ENCODE peak calls at places on chromosomes 1 and 21, in seven cellular contexts. D is GM03348, Z is HTR-8/SVneo, G is T-helper 9 cell, C is nucleus accumbens, I is ACHN, X is NCI-H1092 treated with DMSO at 0.1 percent for 48 hours. O is an unnamed sample.
A peak's percentile ranks its signal among the peaks of the same experiment; 100 is the strongest.

GRCh38 chr1:29502225-29502755 is 266.0 kb downstream of the PTPRU start:
- DNase-seq in D (no peak), Z (no peak), G (no peak), C (no peak), I (no peak), X (no peak), O (no peak)

GRCh38 chr1:236209185-236209584 is 66.8 kb downstream of the GPR137B start:
- DNase-seq in D (no peak), Z (no peak), G (no peak), C (no peak), I (no peak), X (no peak), O (no peak)

GRCh38 chr1:90763506-90763905 is 46.4 kb upstream of the BARHL2 start:
- DNase-seq in D (no peak), Z (no peak), G (no peak), C (no peak), I (no peak), X (no peak), O (no peak)

GRCh38 chr21:36504067-36505058 is 24.4 kb upstream of the CLDN14 start:
- DNase-seq in D (peak; percentile 53), Z (peak; percentile 35), G (peak; percentile 16), C (no peak), I (peak; percentile 32), X (peak; percentile 52), O (peak; percentile 53)

GRCh38 chr1:198681247-198681646 is 42.4 kb downstream of the PTPRC start:
- DNase-seq in D (no peak), Z (no peak), G (no peak), C (no peak), I (no peak), X (no peak), O (no peak)

GRCh38 chr21:36684957-36685714 is 13.8 kb upstream of the SIM2 start:
- DNase-seq in D (no peak), Z (no peak), G (no peak), C (no peak), I (no peak), X (peak; percentile 52), O (no peak)

GRCh38 chr1:226666714-226667113 is 72.4 kb downstream of the ITPKB start:
- DNase-seq in D (no peak), Z (no peak), G (no peak), C (no peak), I (no peak), X (no peak), O (no peak)

GRCh38 chr1:48693674-48694347 is 82.9 kb downstream of the BEND5 start:
- DNase-seq in D (no peak), Z (no peak), G (no peak), C (no peak), I (no peak), X (peak; percentile 56), O (no peak)

GRCh38 chr1:7456683-7457082 is 314.4 kb upstream of the VAMP3 start:
- DNase-seq in D (no peak), Z (no peak), G (no peak), C (no peak), I (no peak), X (no peak), O (no peak)

GRCh38 chr1:77446841-77447555 is 165.2 kb downstream of the AK5 start:
- DNase-seq in D (no peak), Z (no peak), G (no peak), C (no peak), I (no peak), X (no peak), O (no peak)

GRCh38 chr1:37306461-37306860 is 167.9 kb upstream of the ZC3H12A start:
- DNase-seq in D (no peak), Z (no peak), G (no peak), C (no peak), I (no peak), X (peak; percentile 51), O (no peak)

GRCh38 chr1:88736633-88737248 is 52.7 kb downstream of the PKN2 start:
- DNase-seq in D (peak; percentile 58), Z (peak; percentile 7), G (no peak), C (no peak), I (peak; percentile 52), X (no peak), O (no peak)

GRCh38 chr1:111499026-111499790 is 4.2 kb downstream of the ADORA3 start:
- DNase-seq in D (no peak), Z (no peak), G (no peak), C (no peak), I (no peak), X (no peak), O (no peak)

GRCh38 chr1:236176337-236177336 is 34.3 kb downstream of the GPR137B start:
- DNase-seq in D (no peak), Z (no peak), G (no peak), C (no peak), I (peak; percentile 94), X (no peak), O (no peak)

GRCh38 chr21:42830456-42831455 is 48.6 kb downstream of the WDR4 start:
- DNase-seq in D (no peak), Z (no peak), G (no peak), C (no peak), I (peak; percentile 9), X (no peak), O (no peak)

GRCh38 chr1:6273380-6273891 is 12.5 kb upstream of the GPR153 start:
- DNase-seq in D (peak; percentile 76), Z (no peak), G (no peak), C (peak; percentile 66), I (peak; percentile 62), X (no peak), O (peak; percentile 76)

GRCh38 chr1:99642053-99642452 is 3.9 kb upstream of the PALMD start:
- DNase-seq in D (no peak), Z (no peak), G (no peak), C (no peak), I (no peak), X (no peak), O (no peak)

GRCh38 chr1:51955797-51956527 is 34.5 kb downstream of the RAB3B start:
- DNase-seq in D (no peak), Z (no peak), G (no peak), C (no peak), I (no peak), X (peak; percentile 80), O (no peak)

GRCh38 chr1:15736035-15736665 is at the start of gene SLC25A34:
- DNase-seq in D (no peak), Z (no peak), G (no peak), C (no peak), I (no peak), X (no peak), O (no peak)

GRCh38 chr1:51768971-51769601 is 109.4 kb downstream of the NRDC start:
- DNase-seq in D (peak; percentile 77), Z (peak; percentile 49), G (no peak), C (peak; percentile 13), I (peak; percentile 63), X (peak; percentile 15), O (peak; percentile 44)